ENCODE peak calls at places on chromosome 7, in ten cellular contexts. R, U, D, T, J, S, L, B, W and M are unnamed samples.

GRCh38 chr7:25832456-25832855 is 319.5 kb upstream of the NFE2L3 start:
- DNase-seq in J (no peak), R (peak), B (no peak), S (no peak), U (no peak), T (no peak), W (peak), L (no peak), D (no peak), M (no peak)

GRCh38 chr7:51569581-51569980 is 253.0 kb upstream of the COBL start:
- DNase-seq in D (no peak), B (no peak), U (no peak), L (no peak), T (no peak), J (no peak), W (no peak), R (no peak), S (no peak), M (no peak)

GRCh38 chr7:50818324-50818723 is 35.6 kb upstream of the GRB10 start:
- DNase-seq in W (no peak), D (no peak), T (no peak), S (no peak), J (no peak), L (no peak), R (no peak), B (no peak), U (no peak), M (no peak)

GRCh38 chr7:2120251-2120660 is 112.5 kb downstream of the MAD1L1 start:
- DNase-seq in T (no peak), R (no peak), L (no peak), U (peak), J (peak), D (no peak), S (no peak), B (no peak), W (no peak), M (no peak)

GRCh38 chr7:73850212-73850611 is 7.9 kb upstream of the METTL27 start:
- DNase-seq in D (no peak), L (no peak), S (no peak), W (no peak), J (no peak), T (no peak), B (no peak), U (no peak), R (no peak), M (no peak)

GRCh38 chr7:2601907-2602735 is 29.7 kb upstream of the TTYH3 start:
- DNase-seq in W (no peak), T (no peak), J (no peak), R (no peak), D (no peak), S (no peak), B (no peak), U (no peak), L (no peak), M (no peak)

GRCh38 chr7:155913719-155914118 is 101.5 kb upstream of the SHH start:
- DNase-seq in D (no peak), R (no peak), U (no peak), B (no peak), S (no peak), W (no peak), L (no peak), J (no peak), T (no peak), M (no peak)

GRCh38 chr7:131010714-131011436 is 276.9 kb upstream of the KLF14 start:
- DNase-seq in D (peak), B (no peak), R (no peak), U (no peak), T (no peak), S (no peak), J (peak), W (no peak), L (peak), M (no peak)

GRCh38 chr7:154832557-154833138 is 170.3 kb downstream of the PAXIP1 start:
- DNase-seq in U (no peak), R (peak), J (no peak), S (no peak), W (peak), T (no peak), B (peak), D (peak), L (no peak), M (no peak)

GRCh38 chr7:31899356-31899927 is 170.8 kb downstream of the PDE1C start:
- DNase-seq in J (no peak), W (no peak), S (no peak), B (no peak), R (no peak), T (no peak), U (no peak), D (no peak), L (no peak), M (no peak)

GRCh38 chr7:36597099-36597773 is 127.1 kb downstream of the AOAH start:
- DNase-seq in B (no peak), R (no peak), D (peak), J (no peak), S (no peak), W (no peak), U (no peak), T (no peak), L (no peak), M (no peak)

GRCh38 chr7:134414109-134414508 is 44.8 kb downstream of the AKR1B1 start:
- DNase-seq in T (no peak), R (no peak), B (no peak), U (no peak), S (peak), D (no peak), J (no peak), L (no peak), W (no peak), M (no peak)

GRCh38 chr7:28613262-28613661 is 200.9 kb downstream of the CREB5 start:
- DNase-seq in U (no peak), D (no peak), S (no peak), B (no peak), J (no peak), W (no peak), L (no peak), T (no peak), R (no peak), M (no peak)

GRCh38 chr7:44771358-44771757 is 22.7 kb downstream of the ZMIZ2 start:
- DNase-seq in U (no peak), J (no peak), S (no peak), D (no peak), R (no peak), L (no peak), B (no peak), W (no peak), T (no peak), M (no peak)

GRCh38 chr7:23012797-23013714 is 874 bp downstream of the HYCC1 start:
- DNase-seq in U (no peak), S (peak), T (no peak), J (peak), R (peak), D (no peak), L (peak), W (no peak), B (peak), M (peak)

GRCh38 chr7:33905389-33906032 is at the start of gene BMPER:
- DNase-seq in B (peak), R (peak), T (no peak), D (no peak), W (peak), L (peak), J (no peak), S (peak), U (no peak), M (no peak)